ENCODE peak calls at places on chromosomes 12 and 14, in five cellular contexts. M is HCT116, E is left lung, W is cardiac muscle cell, A is left ventricle myocardium inferior. D is an unnamed sample.

GRCh38 chr12:65881965-65882413 is 57.7 kb downstream of the HMGA2 start:
- DNase-seq in M (no peak), E (peak; percentile 93), W (peak; percentile 31), A (peak; percentile 83), D (peak; percentile 61)

GRCh38 chr12:80862606-80863005 is 75.1 kb downstream of the LIN7A start:
- DNase-seq in M (no peak), E (no peak), W (no peak), A (no peak), D (peak; percentile 57)

GRCh38 chr14:71452535-71452934 is 479.7 kb upstream of the RGS6 start:
- DNase-seq in M (no peak), E (no peak), W (no peak), A (no peak), D (peak; percentile 60)

GRCh38 chr14:60642270-60642789 is 6.9 kb downstream of the SIX1 start:
- DNase-seq in M (no peak), E (peak; percentile 64), W (no peak), A (no peak), D (no peak)

GRCh38 chr12:52087961-52088820 is 8.7 kb downstream of the SMIM41 start:
- DNase-seq in M (no peak), E (no peak), W (no peak), A (no peak), D (no peak)

GRCh38 chr14:72999316-72999715 is 27.6 kb downstream of the ZFYVE1 start:
- DNase-seq in M (no peak), E (no peak), W (no peak), A (no peak), D (no peak)

GRCh38 chr12:67426067-67426466 is 156.9 kb downstream of the CAND1 start:
- DNase-seq in M (no peak), E (no peak), W (peak; percentile 68), A (no peak), D (peak; percentile 70)

GRCh38 chr12:67625004-67625403 is 23.5 kb upstream of the DYRK2 start:
- DNase-seq in M (no peak), E (no peak), W (no peak), A (no peak), D (no peak)

GRCh38 chr12:4069046-4070010 is 196.1 kb upstream of the PARP11 start:
- DNase-seq in M (no peak), E (no peak), W (no peak), A (no peak), D (no peak)

GRCh38 chr12:77685112-77685511 is 145.6 kb upstream of the NAV3 start:
- DNase-seq in M (peak; percentile 71), E (no peak), W (peak; percentile 83), A (no peak), D (peak; percentile 88)

GRCh38 chr14:93894992-93895391 is 32.2 kb upstream of the FAM181A start:
- DNase-seq in M (no peak), E (no peak), W (no peak), A (no peak), D (no peak)

GRCh38 chr14:75443203-75443969 is 15.6 kb downstream of the JDP2 start:
- DNase-seq in M (no peak), E (no peak), W (no peak), A (no peak), D (no peak)

GRCh38 chr12:95248604-95249355 is 31.2 kb downstream of the VEZT start:
- DNase-seq in M (no peak), E (no peak), W (no peak), A (no peak), D (peak; percentile 66)

GRCh38 chr12:104761091-104761490 is 197.0 kb downstream of the SLC41A2 start:
- DNase-seq in M (no peak), E (no peak), W (no peak), A (no peak), D (no peak)

GRCh38 chr14:100296106-100296651 is 10.1 kb downstream of the SLC25A29 start:
- DNase-seq in M (no peak), E (peak; percentile 42), W (no peak), A (no peak), D (no peak)

GRCh38 chr12:68477906-68478305 is 132.8 kb upstream of the RAP1B start:
- DNase-seq in M (no peak), E (no peak), W (no peak), A (no peak), D (no peak)

GRCh38 chr12:103901518-103902173 is 28.6 kb upstream of the HSP90B1 start:
- DNase-seq in M (no peak), E (no peak), W (no peak), A (no peak), D (no peak)

GRCh38 chr12:92075425-92075891 is 70.2 kb downstream of the BTG1 start:
- DNase-seq in M (no peak), E (no peak), W (peak; percentile 51), A (no peak), D (peak; percentile 87)

GRCh38 chr14:103132381-103133212 is 9.3 kb downstream of the TNFAIP2 start:
- DNase-seq in M (no peak), E (peak; percentile 67), W (peak; percentile 71), A (no peak), D (no peak)

GRCh38 chr12:128043317-128043716 is 223.7 kb upstream of the TMEM132C start:
- DNase-seq in M (no peak), E (no peak), W (no peak), A (no peak), D (no peak)

GRCh38 chr12:124767075-124767821 is 96.4 kb downstream of the SCARB1 start:
- DNase-seq in M (no peak), E (peak; percentile 98), W (peak; percentile 83), A (peak; percentile 85), D (peak; percentile 78)

GRCh38 chr12:27769142-27769672 is 10.8 kb upstream of the KLHL42 start:
- DNase-seq in M (no peak), E (no peak), W (no peak), A (no peak), D (no peak)

GRCh38 chr12:48695859-48696258 is 13.8 kb upstream of the KANSL2 start:
- DNase-seq in M (no peak), E (no peak), W (no peak), A (no peak), D (no peak)

GRCh38 chr14:76729195-76729594 is 32.1 kb upstream of the VASH1 start:
- DNase-seq in M (no peak), E (no peak), W (no peak), A (no peak), D (no peak)

GRCh38 chr12:123268850-123269249 is 2.8 kb downstream of the CDK2AP1 start:
- DNase-seq in M (no peak), E (no peak), W (no peak), A (no peak), D (no peak)

GRCh38 chr12:15276088-15276698 is 46.1 kb upstream of the PTPRO start:
- DNase-seq in M (peak; percentile 16), E (no peak), W (peak; percentile 52), A (no peak), D (peak; percentile 75)

GRCh38 chr14:104130974-104131651 is 7.3 kb upstream of the KIF26A start:
- DNase-seq in M (no peak), E (peak; percentile 51), W (peak; percentile 58), A (peak; percentile 66), D (peak; percentile 33)

GRCh38 chr12:107330901-107331431 is 237.6 kb upstream of the CRY1 start:
- DNase-seq in M (no peak), E (no peak), W (no peak), A (no peak), D (no peak)

GRCh38 chr14:69484444-69485113 is at the start of gene PLEKHD1:
- DNase-seq in M (peak; percentile 18), E (peak; percentile 83), W (peak; percentile 61), A (no peak), D (no peak)

GRCh38 chr12:69616025-69616424 is 5.3 kb upstream of the LRRC10 start:
- DNase-seq in M (no peak), E (no peak), W (no peak), A (no peak), D (no peak)

GRCh38 chr14:66514206-66514605 is 6.3 kb downstream of the GPHN start:
- DNase-seq in M (no peak), E (no peak), W (no peak), A (no peak), D (peak; percentile 34)

GRCh38 chr12:71477609-71478008 is 38.0 kb downstream of the LGR5 start:
- DNase-seq in M (no peak), E (no peak), W (no peak), A (no peak), D (no peak)

GRCh38 chr14:96502621-96503251 is 554 bp downstream of the PAPOLA start:
- DNase-seq in M (no peak), E (peak; percentile 93), W (peak; percentile 68), A (peak; percentile 50), D (peak; percentile 48)

GRCh38 chr14:35818346-35819115 is 7.6 kb upstream of the BRMS1L start:
- DNase-seq in M (no peak), E (no peak), W (peak; percentile 50), A (no peak), D (peak; percentile 61)

GRCh38 chr12:29148065-29148957 is 767 bp upstream of the FAR2 start:
- DNase-seq in M (no peak), E (peak; percentile 53), W (no peak), A (peak; percentile 42), D (peak; percentile 46)

GRCh38 chr12:93865751-93866150 is 188.6 kb downstream of the CRADD start:
- DNase-seq in M (no peak), E (no peak), W (no peak), A (no peak), D (no peak)
- TF ChIP-seq CTCF in M (no peak), E (no peak), W (no peak), A (no peak), D (no peak)

GRCh38 chr12:117028254-117028653 is 71.0 kb downstream of the TESC start:
- DNase-seq in M (no peak), E (peak; percentile 69), W (no peak), A (no peak), D (no peak)
- H3K4me3 ChIP-seq in M (no peak overlapping the region), E (no peak overlapping the region), W (no peak overlapping the region), A (peak overlapping the region; percentile 1), D (no peak overlapping the region)

DNA sequence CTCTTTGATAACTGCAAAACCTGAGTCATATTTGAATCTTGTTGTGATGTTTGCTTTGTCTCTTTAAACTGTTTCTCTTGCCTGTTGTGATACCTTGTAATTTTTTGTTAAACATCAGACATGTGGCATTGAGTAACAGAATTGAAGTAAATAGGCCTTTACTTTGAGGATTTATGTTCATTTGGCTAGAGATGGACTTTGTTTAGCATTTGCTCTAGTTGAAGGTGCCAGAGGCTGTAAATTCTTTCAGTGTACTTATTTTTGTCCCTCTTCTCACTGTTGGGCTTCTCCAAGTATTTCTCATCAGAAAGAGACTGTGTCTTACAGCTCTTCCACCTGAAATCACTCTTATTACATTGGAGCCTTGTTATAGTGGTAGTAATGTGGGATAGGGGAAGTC is 175.8 kb downstream of the LRFN5 start:
- DNase-seq in M (no peak), E (no peak), W (no peak), A (no peak), D (no peak)
- TF ChIP-seq CTCF in M (no peak), E (no peak), W (no peak), A (no peak), D (no peak)

GRCh38 chr12:56190695-56191155 is 1.4 kb upstream of the SMARCC2 start:
- DNase-seq in M (no peak), E (no peak), W (no peak), A (no peak), D (peak; percentile 58)
- H3K4me3 ChIP-seq in M (peak overlapping the region; percentile 86), E (peak overlapping the region; percentile 61), W (peak overlapping the region; percentile 100), A (peak overlapping the region; percentile 94), D (peak overlapping the region; percentile 75)